ENCODE peak calls at places on chromosomes 6 and 20, in four cellular contexts. One of them, this sample, is unnamed.

GRCh38 chr20:31643522-31643921 is 5.8 kb downstream of the COX4I2 start:
- DNase-seq in SHP77: no peak
- DNase-seq in activated naive CD4-positive, alpha-beta T cell: no peak
- DNase-seq in amniotic stem cell: no peak
- DNase-seq in this sample: no peak

GRCh38 chr6:50091641-50092040 is 41.9 kb upstream of the DEFB112 start:
- DNase-seq in SHP77: no peak
- DNase-seq in amniotic stem cell: no peak
- DNase-seq in activated naive CD4-positive, alpha-beta T cell: no peak
- DNase-seq in this sample: no peak

GRCh38 chr6:107811591-107812218 is 12.4 kb downstream of the SCML4 start:
- DNase-seq in amniotic stem cell: no peak
- DNase-seq in SHP77: no peak
- DNase-seq in activated naive CD4-positive, alpha-beta T cell: no peak
- DNase-seq in this sample: no peak

GRCh38 chr6:93962566-93962965 is 543.2 kb upstream of the EPHA7 start:
- DNase-seq in activated naive CD4-positive, alpha-beta T cell: no peak
- DNase-seq in amniotic stem cell: no peak
- DNase-seq in SHP77: no peak
- DNase-seq in this sample: no peak

GRCh38 chr6:84329077-84329476 is 101.6 kb upstream of the CEP162 start:
- DNase-seq in SHP77: no peak
- DNase-seq in activated naive CD4-positive, alpha-beta T cell: no peak
- DNase-seq in amniotic stem cell: no peak
- DNase-seq in this sample: no peak

GRCh38 chr6:32833599-32834155 is 4.9 kb downstream of the TAP2 start:
- DNase-seq in amniotic stem cell: no peak
- DNase-seq in SHP77: no peak
- DNase-seq in activated naive CD4-positive, alpha-beta T cell: no peak
- DNase-seq in this sample: no peak

GRCh38 chr20:59299961-59300340 is 460 bp upstream of the EDN3 start:
- DNase-seq in amniotic stem cell: no peak
- DNase-seq in activated naive CD4-positive, alpha-beta T cell: no peak
- DNase-seq in SHP77: no peak
- DNase-seq in this sample: no peak

GRCh38 chr20:34362502-34363061 is 491 bp upstream of the ITCH start:
- DNase-seq in SHP77: no peak
- DNase-seq in amniotic stem cell: no peak
- DNase-seq in activated naive CD4-positive, alpha-beta T cell: no peak
- DNase-seq in this sample: no peak

GRCh38 chr6:110816677-110817076 is 1.4 kb upstream of the CDK19 start:
- DNase-seq in amniotic stem cell: no peak
- DNase-seq in activated naive CD4-positive, alpha-beta T cell: no peak
- DNase-seq in SHP77: no peak
- DNase-seq in this sample: no peak

GRCh38 chr6:12017263-12017662 is 5.2 kb downstream of the HIVEP1 start:
- DNase-seq in SHP77: no peak
- DNase-seq in amniotic stem cell: no peak
- DNase-seq in activated naive CD4-positive, alpha-beta T cell: peak; percentile 16
- DNase-seq in this sample: no peak

GRCh38 chr20:4830212-4830607 is 108.5 kb downstream of the PRND start:
- DNase-seq in activated naive CD4-positive, alpha-beta T cell: no peak
- DNase-seq in SHP77: no peak
- DNase-seq in amniotic stem cell: no peak
- DNase-seq in this sample: no peak

GRCh38 chr6:47114460-47114859 is 72.3 kb upstream of the ADGRF1 start:
- DNase-seq in SHP77: no peak
- DNase-seq in amniotic stem cell: no peak
- DNase-seq in activated naive CD4-positive, alpha-beta T cell: no peak
- DNase-seq in this sample: no peak

GRCh38 chr6:42340516-42340915 is 111.2 kb downstream of the TRERF1 start:
- DNase-seq in SHP77: no peak
- DNase-seq in amniotic stem cell: no peak
- DNase-seq in activated naive CD4-positive, alpha-beta T cell: no peak
- DNase-seq in this sample: no peak

GRCh38 chr6:34891296-34891695 is 2.2 kb downstream of the ANKS1A start:
- DNase-seq in amniotic stem cell: no peak
- DNase-seq in SHP77: no peak
- DNase-seq in activated naive CD4-positive, alpha-beta T cell: no peak
- DNase-seq in this sample: no peak